ENCODE peak calls at places on chromosomes 16 and 17, in eight cellular contexts. T is breast epithelium; U is mammary epithelial cell; B is CD8-positive, alpha-beta T cell; Q is IMR-90; X is gastrocnemius medialis; A is PC-9; L is HL-60. V is an unnamed sample. For H3K27me3, the result is how much of the 10 kb centered on the place peaks cover.

GRCh38 chr17:8141741-8142140 is 10.5 kb downstream of the PER1 start:
- DNase-seq in T (no peak), U (no peak), B (no peak), Q (no peak), X (peak), A (no peak), L (no peak), V (no peak)

GRCh38 chr17:31596382-31597323 is 205.2 kb downstream of the RAB11FIP4 start:
- DNase-seq in T (peak), U (peak), B (no peak), Q (peak), X (peak), A (peak), L (peak), V (peak)

GRCh38 chr16:57609541-57610401 is 18.7 kb upstream of the ADGRG1 start:
- DNase-seq in T (peak), U (no peak), B (no peak), Q (peak), X (no peak), A (no peak), L (no peak), V (no peak)

GRCh38 chr16:17362946-17363345 is 107.8 kb downstream of the XYLT1 start:
- DNase-seq in T (no peak), U (no peak), B (no peak), Q (peak), X (no peak), A (no peak), L (no peak), V (no peak)

GRCh38 chr16:29804455-29805231 is 1.7 kb upstream of the MAZ start:
- DNase-seq in T (no peak), U (no peak), B (no peak), Q (no peak), X (peak), A (peak), L (peak), V (peak)

GRCh38 chr16:4347765-4348509 is 3.2 kb downstream of the PAM16 start:
- DNase-seq in T (no peak), U (no peak), B (no peak), Q (no peak), X (peak), A (peak), L (no peak), V (no peak)

GRCh38 chr17:62929320-62929719 is 36.7 kb upstream of the TANC2 start:
- DNase-seq in T (no peak), U (peak), B (no peak), Q (no peak), X (no peak), A (no peak), L (no peak), V (no peak)

GRCh38 chr17:50947844-50948514 is 81.8 kb upstream of the TOB1 start:
- DNase-seq in T (peak), U (no peak), B (no peak), Q (no peak), X (peak), A (peak), L (peak), V (peak)

GRCh38 chr17:46195939-46196338 is 2.7 kb upstream of the KANSL1 start:
- DNase-seq in T (no peak), U (no peak), B (no peak), Q (no peak), X (no peak), A (no peak), L (no peak), V (no peak)

DNA sequence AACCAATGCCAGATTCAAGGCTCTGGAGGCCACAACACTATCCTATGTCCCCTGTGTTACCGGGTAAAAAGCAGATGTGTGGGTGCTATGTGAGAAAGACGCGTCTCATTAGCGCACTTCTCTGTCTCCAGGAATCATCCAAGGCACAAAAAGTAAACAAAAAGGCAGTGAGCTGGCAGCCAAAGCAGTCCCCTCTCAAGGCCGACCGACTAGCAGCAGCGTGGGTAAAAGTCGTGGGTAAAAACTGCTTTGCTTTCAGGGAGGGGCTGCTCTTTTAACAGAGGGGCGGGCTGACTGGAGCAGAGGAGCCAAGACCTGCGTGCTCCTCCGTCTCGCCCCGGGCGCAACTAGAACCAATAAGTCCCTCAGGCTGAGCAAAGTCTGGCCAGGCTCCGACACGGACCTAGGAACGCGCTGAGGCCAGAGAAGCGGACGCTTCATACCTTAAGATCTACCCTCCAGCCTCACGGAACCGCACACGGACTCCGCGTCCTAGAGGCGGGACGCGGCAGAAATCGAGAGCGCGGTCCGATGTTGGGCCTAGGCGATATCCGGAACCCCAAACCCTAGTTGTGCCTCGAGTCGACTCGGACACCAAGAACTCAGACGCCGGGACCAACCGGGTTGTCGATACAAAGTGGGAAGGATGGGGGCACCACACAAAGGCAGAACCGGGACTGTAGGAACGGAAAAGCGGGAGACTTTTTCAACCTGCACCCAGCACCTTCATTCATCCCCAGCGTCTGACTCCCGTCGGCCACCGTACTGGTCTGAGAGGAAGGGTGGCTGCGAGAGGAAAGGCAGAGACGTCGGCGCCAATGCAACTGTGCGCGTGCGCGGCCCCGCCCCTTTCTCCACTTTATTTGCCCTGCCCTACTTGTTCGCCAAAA is at the start of gene INTS2:
- DNase-seq in T (peak), U (peak), B (peak), Q (peak), X (peak), A (peak), L (peak), V (peak)
- H3K4me3 ChIP-seq in T (peak), U (peak), B (peak), Q (peak), X (peak), A (peak), L (peak), V (peak)

DNA sequence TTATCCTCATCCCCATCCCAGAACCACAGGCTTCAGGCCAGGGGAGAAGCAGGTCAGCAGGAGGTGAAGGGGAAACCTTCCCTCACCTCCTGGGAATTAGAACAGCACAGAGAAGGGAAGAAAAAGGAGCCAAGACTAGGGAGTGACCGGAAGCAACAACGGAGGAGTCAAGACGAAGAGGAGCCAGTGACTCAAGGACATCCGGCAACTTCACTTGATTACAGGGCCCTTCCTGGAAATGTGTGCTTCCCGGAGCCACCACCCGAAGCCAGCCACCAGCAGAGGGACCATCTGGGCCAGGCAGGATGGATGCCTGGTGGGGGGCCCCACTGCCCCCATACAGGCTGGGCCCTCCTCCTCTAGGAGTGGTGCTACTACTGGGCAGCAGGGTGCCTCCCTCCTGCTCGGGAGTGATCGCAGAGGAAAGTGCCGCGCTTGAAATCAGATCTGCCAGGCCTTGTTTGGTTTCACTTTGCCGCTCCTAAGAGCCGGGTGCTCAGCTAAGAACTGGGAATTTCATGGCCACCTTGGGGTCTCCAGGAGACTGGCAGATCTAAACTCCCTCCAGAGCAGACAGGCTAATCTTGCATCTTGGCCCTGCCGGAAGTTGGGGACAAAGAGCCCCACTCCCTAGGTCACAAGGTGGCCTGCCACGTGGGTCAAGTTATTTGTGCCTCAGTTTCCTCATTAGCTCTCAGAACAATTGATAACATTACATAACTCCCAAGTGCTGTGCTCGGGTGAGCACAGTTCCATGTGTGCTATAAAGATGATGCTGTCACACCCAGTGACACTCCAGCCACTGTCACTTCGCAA is 6.6 kb downstream of the CDC42EP4 start:
- DNase-seq in T (no peak), U (peak), B (no peak), Q (peak), X (peak), A (peak), L (no peak), V (peak)
- TF ChIP-seq CTCF in T (no peak), U (peak), B (no peak), Q (peak), X (no peak), A (peak), L (no peak), V (peak)

DNA sequence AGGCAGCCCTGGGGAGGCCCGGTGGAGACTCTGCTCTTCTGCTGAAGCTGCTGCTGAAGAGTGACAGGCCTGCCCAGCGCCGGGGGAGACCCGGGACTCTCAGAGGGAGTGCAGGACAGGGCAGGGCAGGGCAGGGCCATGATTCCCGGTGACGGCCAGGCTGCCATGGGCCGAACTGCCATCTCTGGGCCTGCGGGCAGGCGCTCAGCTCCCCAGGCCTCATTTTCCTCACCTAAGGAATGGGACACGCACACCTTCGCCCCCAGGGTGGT is 22.6 kb upstream of the SSTR5 start:
- DNase-seq in T (no peak), U (no peak), B (no peak), Q (no peak), X (no peak), A (no peak), L (no peak), V (no peak)
- H3K27me3 ChIP-seq in T (under half), U (under half), B (under half), Q (under half), X (under half), A (half or more), L (under half), V (half or more)

GRCh38 chr16:28211758-28212531 is at the start of gene XPO6:
- DNase-seq in T (peak), U (peak), B (peak), Q (peak), X (peak), A (peak), L (peak), V (peak)

GRCh38 chr16:28210979-28211505 is 723 bp downstream of the XPO6 start:
- DNase-seq in T (peak), U (peak), B (peak), Q (peak), X (peak), A (peak), L (peak), V (peak)

GRCh38 chr16:28208824-28209223 is 2.9 kb downstream of the XPO6 start:
- DNase-seq in T (no peak), U (no peak), B (no peak), Q (no peak), X (no peak), A (no peak), L (no peak), V (no peak)

GRCh38 chr16:28208131-28208530 is 3.6 kb downstream of the XPO6 start:
- DNase-seq in T (no peak), U (no peak), B (no peak), Q (no peak), X (no peak), A (no peak), L (no peak), V (no peak)

GRCh38 chr16:28210264-28210663 is 1.5 kb downstream of the XPO6 start:
- DNase-seq in T (no peak), U (no peak), B (no peak), Q (no peak), X (no peak), A (no peak), L (no peak), V (no peak)
- H3K4me3 ChIP-seq in T (peak), U (peak), B (peak), Q (peak), X (peak), A (peak), L (peak), V (peak)

DNA sequence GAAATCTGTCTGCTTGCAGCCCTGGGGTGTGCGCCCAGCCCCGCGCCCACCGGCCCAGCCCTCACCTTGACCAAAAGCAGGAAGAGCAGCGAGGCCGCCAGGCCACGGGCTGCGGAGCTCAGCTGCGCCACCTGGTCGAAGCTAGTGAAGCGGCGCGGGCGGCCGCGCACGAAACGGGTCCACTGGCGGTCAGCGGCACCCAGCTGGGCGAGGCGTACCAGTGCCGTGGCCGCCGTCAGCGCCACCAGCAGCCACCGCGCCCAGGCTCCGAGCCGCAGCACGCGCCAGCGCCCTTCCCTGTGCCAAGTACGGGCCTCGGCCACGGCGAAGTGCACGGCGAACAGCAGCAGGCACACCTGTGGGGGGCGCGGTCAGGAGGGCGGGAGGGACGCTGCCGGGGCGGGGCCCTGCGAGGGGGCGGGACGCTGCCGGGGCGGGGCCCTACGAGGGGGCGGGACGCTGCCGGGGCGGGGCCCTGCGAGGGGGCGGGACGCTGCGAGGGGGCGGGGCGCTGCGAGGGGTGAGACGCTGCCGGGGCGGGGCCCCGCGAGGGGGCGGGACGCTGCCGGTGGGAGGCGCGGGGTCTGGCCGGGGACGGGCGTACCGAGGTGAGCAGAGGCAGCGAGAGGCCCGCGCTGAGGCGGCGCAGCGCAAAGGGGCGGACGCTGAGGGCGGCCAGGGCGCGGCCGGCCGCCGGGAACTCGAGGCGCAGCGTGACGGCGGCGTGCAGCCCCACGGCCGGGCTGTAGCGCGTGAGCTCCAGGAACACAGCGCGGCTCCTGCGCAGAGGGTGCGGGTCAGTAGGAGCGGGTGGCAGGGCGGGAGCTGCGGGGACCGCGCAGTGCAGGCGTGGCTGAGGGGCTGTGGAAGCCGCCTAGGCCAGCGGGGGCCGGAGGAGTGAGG is 43.3 kb downstream of the TSC2 start:
- DNase-seq in T (no peak), U (no peak), B (no peak), Q (no peak), X (peak), A (peak), L (no peak), V (no peak)
- TF ChIP-seq CTCF in T (no peak), U (no peak), B (no peak), Q (no peak), X (no peak), A (peak), L (no peak), V (no peak)

V was measured in tibial artery.